ENCODE peak calls at places on chromosomes 16 and 17, in five cellular contexts. I is fibroblast of lung, U is B cell, S is endothelial cell, E is vagina. K is an unnamed sample.

GRCh38 chr16:84423416-84423837 is 55.1 kb downstream of the ATP2C2 start:
- DNase-seq in I (peak; percentile 42), U (peak; percentile 8), S (no peak), E (no peak), K (peak; percentile 38)

GRCh38 chr17:78343433-78344201 is 16.3 kb downstream of the SOCS3 start:
- DNase-seq in I (no peak), U (peak; percentile 85), S (no peak), E (no peak), K (peak; percentile 92)

GRCh38 chr16:55439101-55439690 is 39.8 kb upstream of the MMP2 start:
- DNase-seq in I (no peak), U (no peak), S (no peak), E (no peak), K (no peak)

GRCh38 chr16:63217011-63217410 is 1180.8 kb upstream of the CDH8 start:
- DNase-seq in I (no peak), U (no peak), S (no peak), E (no peak), K (no peak)

GRCh38 chr17:19262650-19263620 is 25.8 kb downstream of the EPN2 start:
- DNase-seq in I (peak; percentile 70), U (no peak), S (no peak), E (no peak), K (no peak)

GRCh38 chr17:8345052-8345690 is 5.5 kb downstream of the ODF4 start:
- DNase-seq in I (no peak), U (no peak), S (no peak), E (no peak), K (no peak)

GRCh38 chr17:79147791-79148506 is 73.3 kb downstream of the ENGASE start:
- DNase-seq in I (no peak), U (no peak), S (no peak), E (no peak), K (no peak)

GRCh38 chr16:12255473-12255872 is 278.9 kb downstream of the SNX29 start:
- DNase-seq in I (no peak), U (no peak), S (no peak), E (no peak), K (no peak)

GRCh38 chr16:65024649-65025243 is 97.1 kb downstream of the CDH11 start:
- DNase-seq in I (peak; percentile 84), U (no peak), S (peak; percentile 14), E (no peak), K (no peak)

GRCh38 chr16:88569985-88570690 is at the start of gene ZC3H18:
- DNase-seq in I (peak; percentile 91), U (peak; percentile 100), S (peak; percentile 100), E (peak; percentile 92), K (peak; percentile 96)

GRCh38 chr16:3158014-3158497 is 23.2 kb downstream of the ZNF213 start:
- DNase-seq in I (no peak), U (no peak), S (no peak), E (no peak), K (peak; percentile 43)

K was measured in RPMI8226.